ENCODE peak calls at places on chromosomes 6 and 20, in five cellular contexts. G is neural progenitor cell; B is naive thymus-derived CD4-positive, alpha-beta T cell; Y is kidney epithelial cell; U is left lung. K is an unnamed sample.

GRCh38 chr6:55046869-55047422 is 127.4 kb upstream of the HCRTR2 start:
- DNase-seq in G (no peak), B (no peak), Y (no peak), U (no peak), K (no peak)

GRCh38 chr6:125858427-125859320 is 67.9 kb downstream of the NCOA7 start:
- DNase-seq in G (peak; percentile 83), B (no peak), Y (peak; percentile 29), U (no peak), K (no peak)

GRCh38 chr6:40794581-40794980 is 207.4 kb upstream of the LRFN2 start:
- DNase-seq in G (no peak), B (no peak), Y (no peak), U (no peak), K (no peak)

GRCh38 chr6:89640804-89641203 is 2.3 kb upstream of the LYRM2 start:
- DNase-seq in G (no peak), B (no peak), Y (peak; percentile 9), U (no peak), K (no peak)

GRCh38 chr20:22490287-22491187 is 93.8 kb downstream of the FOXA2 start:
- DNase-seq in G (peak; percentile 86), B (no peak), Y (peak; percentile 43), U (peak; percentile 83), K (no peak)

GRCh38 chr6:105859441-105859840 is 226.7 kb upstream of the PRDM1 start:
- DNase-seq in G (no peak), B (no peak), Y (no peak), U (no peak), K (no peak)

GRCh38 chr6:154916857-154917256 is 78.3 kb upstream of the TIAM2 start:
- DNase-seq in G (no peak), B (no peak), Y (no peak), U (no peak), K (no peak)

GRCh38 chr20:31693987-31694661 is 28.5 kb downstream of the BCL2L1 start:
- DNase-seq in G (peak; percentile 56), B (no peak), Y (no peak), U (no peak), K (no peak)

GRCh38 chr6:142946924-142947701 is 2.1 kb upstream of the HIVEP2 start:
- DNase-seq in G (peak; percentile 73), B (peak; percentile 61), Y (peak; percentile 73), U (peak; percentile 94), K (no peak)

GRCh38 chr6:21462519-21462852 is 131.1 kb upstream of the SOX4 start:
- DNase-seq in G (no peak), B (no peak), Y (no peak), U (no peak), K (no peak)

GRCh38 chr6:63527658-63528514 is 44.4 kb upstream of the LOC128125822 start:
- DNase-seq in G (no peak), B (no peak), Y (peak; percentile 96), U (no peak), K (peak; percentile 46)

GRCh38 chr20:36249450-36249849 is 13.2 kb downstream of the AAR2 start:
- DNase-seq in G (peak; percentile 48), B (no peak), Y (no peak), U (no peak), K (no peak)

GRCh38 chr20:36252511-36252910 is 16.2 kb downstream of the AAR2 start:
- DNase-seq in G (no peak), B (no peak), Y (no peak), U (no peak), K (no peak)

GRCh38 chr20:36248836-36249235 is 12.6 kb downstream of the AAR2 start:
- DNase-seq in G (peak; percentile 44), B (no peak), Y (no peak), U (no peak), K (no peak)

GRCh38 chr20:36255445-36255844 is 19.2 kb downstream of the AAR2 start:
- DNase-seq in G (no peak), B (no peak), Y (no peak), U (no peak), K (no peak)

GRCh38 chr20:36251426-36251825 is 15.1 kb downstream of the AAR2 start:
- DNase-seq in G (peak; percentile 15), B (no peak), Y (no peak), U (no peak), K (no peak)
- H3K36me3 ChIP-seq in G (no peaks in the 10 kb centered on the region), B (peaks cover 11% of the 10 kb centered on the region), Y (peaks cover 2% of the 10 kb centered on the region), U (peaks cover 91% of the 10 kb centered on the region), K (peaks cover 20% of the 10 kb centered on the region)

GRCh38 chr6:43014434-43014909 is 423 bp downstream of the KLHDC3 start:
- DNase-seq in G (no peak), B (no peak), Y (no peak), U (no peak), K (no peak)
- H3K36me3 ChIP-seq in G (no peaks in the 10 kb centered on the region), B (peaks cover 3% of the 10 kb centered on the region), Y (peaks cover 5% of the 10 kb centered on the region), U (peaks cover 54% of the 10 kb centered on the region), K (peaks cover 22% of the 10 kb centered on the region)

GRCh38 chr20:62329389-62330377 is 26.9 kb downstream of the ADRM1 start:
- DNase-seq in G (no peak), B (no peak), Y (no peak), U (peak; percentile 78), K (no peak)

GRCh38 chr20:62332989-62333819 is 30.4 kb downstream of the ADRM1 start:
- DNase-seq in G (no peak), B (no peak), Y (no peak), U (peak; percentile 67), K (no peak)

GRCh38 chr20:62330576-62331317 is 27.9 kb downstream of the ADRM1 start:
- DNase-seq in G (no peak), B (no peak), Y (no peak), U (peak; percentile 74), K (no peak)

GRCh38 chr20:62332421-62332820 is 29.6 kb downstream of the ADRM1 start:
- DNase-seq in G (no peak), B (no peak), Y (no peak), U (no peak), K (no peak)

GRCh38 chr20:62331347-62331746 is 28.6 kb downstream of the ADRM1 start:
- DNase-seq in G (no peak), B (no peak), Y (no peak), U (peak; percentile 65), K (no peak)
- H3K36me3 ChIP-seq in G (no peaks in the 10 kb centered on the region), B (no peaks in the 10 kb centered on the region), Y (peaks cover 11% of the 10 kb centered on the region), U (peaks cover 93% of the 10 kb centered on the region), K (peaks cover 2% of the 10 kb centered on the region)

DNA sequence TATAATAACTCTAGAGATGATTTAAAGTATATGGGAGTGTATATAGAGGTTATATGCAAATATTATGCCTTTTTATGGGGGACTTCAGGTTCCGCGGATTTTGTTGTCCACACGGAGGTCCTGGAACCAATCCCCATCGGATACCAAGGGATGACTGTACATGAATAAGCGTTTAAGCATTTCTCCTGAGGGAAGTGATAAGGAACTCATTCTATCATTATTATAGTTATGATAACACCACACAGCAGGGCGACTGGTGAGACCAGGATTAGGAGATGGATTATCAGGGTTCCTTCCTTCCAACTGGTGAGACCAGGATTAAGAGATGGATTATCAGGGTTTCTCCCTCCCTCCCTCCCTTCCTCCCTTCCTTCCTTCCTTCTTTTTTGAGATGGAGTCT is 6.6 kb downstream of the ECI2 start:
- DNase-seq in G (no peak), B (no peak), Y (no peak), U (no peak), K (no peak)
- H3K36me3 ChIP-seq in G (peaks cover 9% of the 10 kb centered on the region), B (peaks cover 23% of the 10 kb centered on the region), Y (no peaks in the 10 kb centered on the region), U (peaks cover 63% of the 10 kb centered on the region), K (peaks cover 4% of the 10 kb centered on the region)

GRCh38 chr6:167304912-167305311 is 13.8 kb downstream of the UNC93A start:
- DNase-seq in G (no peak), B (no peak), Y (no peak), U (no peak), K (no peak)
- H3K36me3 ChIP-seq in G (no peaks in the 10 kb centered on the region), B (no peaks in the 10 kb centered on the region), Y (no peaks in the 10 kb centered on the region), U (no peaks in the 10 kb centered on the region), K (no peaks in the 10 kb centered on the region)

GRCh38 chr6:30915591-30915946 is 1.5 kb downstream of the VARS2 start:
- DNase-seq in G (peak; percentile 75), B (peak; percentile 36), Y (peak; percentile 28), U (no peak), K (no peak)

GRCh38 chr6:30914076-30914853 is at the start of gene VARS2:
- DNase-seq in G (peak; percentile 88), B (peak; percentile 94), Y (peak; percentile 34), U (peak; percentile 97), K (peak; percentile 64)

GRCh38 chr6:30912746-30913520 is 1.1 kb upstream of the VARS2 start:
- DNase-seq in G (no peak), B (no peak), Y (no peak), U (no peak), K (no peak)

GRCh38 chr6:30913721-30914075 is 340 bp upstream of the VARS2 start:
- DNase-seq in G (no peak), B (no peak), Y (no peak), U (no peak), K (no peak)

GRCh38 chr6:30914854-30915590 is 984 bp downstream of the VARS2 start:
- DNase-seq in G (no peak), B (peak; percentile 4), Y (no peak), U (no peak), K (no peak)
- H3K36me3 ChIP-seq in G (no peaks in the 10 kb centered on the region), B (no peaks in the 10 kb centered on the region), Y (peaks cover 5% of the 10 kb centered on the region), U (peaks cover 47% of the 10 kb centered on the region), K (peaks cover 24% of the 10 kb centered on the region)

K was measured in BJ.